ENCODE peak calls at places on chromosome 10, in six cellular contexts. One of them, this sample, is unnamed.

GRCh38 chr10:78386495-78386894 is 352.8 kb downstream of the RPS24 start:
- DNase-seq in endothelial cell: no peak
- DNase-seq in AG04449: no peak
- DNase-seq in left ventricle myocardium inferior: no peak
- DNase-seq in fibroblast of pulmonary artery: no peak
- DNase-seq in epithelial cell of esophagus: no peak
- DNase-seq in this sample: no peak

GRCh38 chr10:91520657-91521056 is 110.5 kb downstream of the HECTD2 start:
- DNase-seq in endothelial cell: no peak
- DNase-seq in AG04449: no peak
- DNase-seq in left ventricle myocardium inferior: no peak
- DNase-seq in fibroblast of pulmonary artery: peak; percentile 44
- DNase-seq in epithelial cell of esophagus: peak; percentile 25
- DNase-seq in this sample: no peak

GRCh38 chr10:11782793-11783557 is 40.2 kb upstream of the PROSER2 start:
- DNase-seq in endothelial cell: peak; percentile 24
- DNase-seq in AG04449: no peak
- DNase-seq in left ventricle myocardium inferior: no peak
- DNase-seq in fibroblast of pulmonary artery: peak; percentile 74
- DNase-seq in epithelial cell of esophagus: peak; percentile 77
- DNase-seq in this sample: no peak

GRCh38 chr10:112766636-112767035 is 183.4 kb upstream of the TCF7L2 start:
- DNase-seq in endothelial cell: no peak
- DNase-seq in AG04449: no peak
- DNase-seq in left ventricle myocardium inferior: no peak
- DNase-seq in fibroblast of pulmonary artery: no peak
- DNase-seq in epithelial cell of esophagus: peak; percentile 85
- DNase-seq in this sample: no peak

GRCh38 chr10:77756319-77757232 is 119.0 kb upstream of the KCNMA1 start:
- DNase-seq in endothelial cell: peak; percentile 57
- DNase-seq in AG04449: no peak
- DNase-seq in left ventricle myocardium inferior: no peak
- DNase-seq in fibroblast of pulmonary artery: peak; percentile 80
- DNase-seq in epithelial cell of esophagus: peak; percentile 73
- DNase-seq in this sample: no peak

GRCh38 chr10:130957423-130957822 is 354.1 kb downstream of the TCERG1L start:
- DNase-seq in endothelial cell: no peak
- DNase-seq in AG04449: no peak
- DNase-seq in left ventricle myocardium inferior: no peak
- DNase-seq in fibroblast of pulmonary artery: no peak
- DNase-seq in epithelial cell of esophagus: no peak
- DNase-seq in this sample: no peak

GRCh38 chr10:33106767-33107166 is 148.7 kb upstream of the ITGB1 start:
- DNase-seq in endothelial cell: no peak
- DNase-seq in AG04449: no peak
- DNase-seq in left ventricle myocardium inferior: no peak
- DNase-seq in fibroblast of pulmonary artery: no peak
- DNase-seq in epithelial cell of esophagus: no peak
- DNase-seq in this sample: no peak

GRCh38 chr10:113135025-113135424 is 185.0 kb downstream of the TCF7L2 start:
- DNase-seq in endothelial cell: no peak
- DNase-seq in AG04449: no peak
- DNase-seq in left ventricle myocardium inferior: no peak
- DNase-seq in fibroblast of pulmonary artery: no peak
- DNase-seq in epithelial cell of esophagus: no peak
- DNase-seq in this sample: no peak

GRCh38 chr10:23742807-23743206 is 303.9 kb downstream of the OTUD1 start:
- DNase-seq in endothelial cell: no peak
- DNase-seq in AG04449: no peak
- DNase-seq in left ventricle myocardium inferior: no peak
- DNase-seq in fibroblast of pulmonary artery: no peak
- DNase-seq in epithelial cell of esophagus: peak; percentile 1
- DNase-seq in this sample: no peak

GRCh38 chr10:122044045-122044661 is 55.2 kb downstream of the TACC2 start:
- DNase-seq in endothelial cell: no peak
- DNase-seq in AG04449: no peak
- DNase-seq in left ventricle myocardium inferior: no peak
- DNase-seq in fibroblast of pulmonary artery: no peak
- DNase-seq in epithelial cell of esophagus: no peak
- DNase-seq in this sample: no peak

GRCh38 chr10:99852481-99853213 is 70.2 kb downstream of the ABCC2 start:
- DNase-seq in endothelial cell: no peak
- DNase-seq in AG04449: no peak
- DNase-seq in left ventricle myocardium inferior: no peak
- DNase-seq in fibroblast of pulmonary artery: no peak
- DNase-seq in epithelial cell of esophagus: no peak
- DNase-seq in this sample: no peak

GRCh38 chr10:59654007-59654406 is 55.6 kb downstream of the SLC16A9 start:
- DNase-seq in endothelial cell: no peak
- DNase-seq in AG04449: no peak
- DNase-seq in left ventricle myocardium inferior: no peak
- DNase-seq in fibroblast of pulmonary artery: peak; percentile 18
- DNase-seq in epithelial cell of esophagus: no peak
- DNase-seq in this sample: no peak

GRCh38 chr10:50552308-50552707 is 71.4 kb downstream of the SGMS1 start:
- DNase-seq in endothelial cell: no peak
- DNase-seq in AG04449: peak; percentile 92
- DNase-seq in left ventricle myocardium inferior: no peak
- DNase-seq in fibroblast of pulmonary artery: peak; percentile 89
- DNase-seq in epithelial cell of esophagus: no peak
- DNase-seq in this sample: no peak

GRCh38 chr10:87661861-87662785 is 2.4 kb downstream of the PAPSS2 start:
- DNase-seq in endothelial cell: no peak
- DNase-seq in AG04449: no peak
- DNase-seq in left ventricle myocardium inferior: no peak
- DNase-seq in fibroblast of pulmonary artery: peak; percentile 51
- DNase-seq in epithelial cell of esophagus: no peak
- DNase-seq in this sample: no peak

GRCh38 chr10:52268790-52269189 is 45.3 kb upstream of the DKK1 start:
- DNase-seq in endothelial cell: no peak
- DNase-seq in AG04449: no peak
- DNase-seq in left ventricle myocardium inferior: no peak
- DNase-seq in fibroblast of pulmonary artery: no peak
- DNase-seq in epithelial cell of esophagus: peak; percentile 70
- DNase-seq in this sample: no peak

GRCh38 chr10:52265131-52265926 is 48.8 kb upstream of the DKK1 start:
- DNase-seq in endothelial cell: no peak
- DNase-seq in AG04449: no peak
- DNase-seq in left ventricle myocardium inferior: no peak
- DNase-seq in fibroblast of pulmonary artery: no peak
- DNase-seq in epithelial cell of esophagus: no peak
- DNase-seq in this sample: no peak

GRCh38 chr10:52261362-52261761 is 52.7 kb upstream of the DKK1 start:
- DNase-seq in endothelial cell: no peak
- DNase-seq in AG04449: no peak
- DNase-seq in left ventricle myocardium inferior: no peak
- DNase-seq in fibroblast of pulmonary artery: no peak
- DNase-seq in epithelial cell of esophagus: peak; percentile 76
- DNase-seq in this sample: no peak

DNA sequence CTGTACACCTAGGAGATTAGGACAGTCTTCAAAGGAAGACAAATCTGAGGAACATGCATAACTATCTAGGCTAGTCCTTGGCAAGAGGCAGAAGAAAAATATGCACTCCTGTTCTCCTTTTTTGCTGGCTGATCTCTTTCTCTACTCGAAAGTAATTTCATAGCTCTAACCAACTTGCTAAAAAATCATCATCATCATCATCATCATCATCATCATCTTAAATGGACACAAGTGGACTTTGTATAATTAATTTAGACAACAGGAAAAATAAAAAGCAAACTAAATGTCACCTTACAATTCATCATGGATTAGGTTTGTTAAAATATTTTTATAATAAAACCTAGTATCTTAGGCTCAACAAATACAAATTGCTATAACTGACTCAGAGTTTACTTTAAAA is 47.2 kb upstream of the DKK1 start:
- DNase-seq in endothelial cell: no peak
- DNase-seq in AG04449: no peak
- DNase-seq in left ventricle myocardium inferior: no peak
- DNase-seq in fibroblast of pulmonary artery: no peak
- DNase-seq in epithelial cell of esophagus: no peak
- DNase-seq in this sample: no peak
- TF ChIP-seq CTCF in endothelial cell: no peak
- TF ChIP-seq CTCF in AG04449: no peak
- TF ChIP-seq CTCF in left ventricle myocardium inferior: no peak
- TF ChIP-seq CTCF in fibroblast of pulmonary artery: no peak
- TF ChIP-seq CTCF in epithelial cell of esophagus: no peak
- TF ChIP-seq CTCF in this sample: no peak

GRCh38 chr10:287814-288213 is 152.6 kb downstream of the ZMYND11 start:
- DNase-seq in endothelial cell: peak; percentile 33
- DNase-seq in AG04449: no peak
- DNase-seq in left ventricle myocardium inferior: no peak
- DNase-seq in fibroblast of pulmonary artery: peak; percentile 7
- DNase-seq in epithelial cell of esophagus: no peak
- DNase-seq in this sample: no peak
- TF ChIP-seq CTCF in endothelial cell: peak; percentile 53
- TF ChIP-seq CTCF in AG04449: peak; percentile 14
- TF ChIP-seq CTCF in left ventricle myocardium inferior: peak; percentile 14
- TF ChIP-seq CTCF in fibroblast of pulmonary artery: peak; percentile 23
- TF ChIP-seq CTCF in epithelial cell of esophagus: peak; percentile 23
- TF ChIP-seq CTCF in this sample: no peak

GRCh38 chr10:119643306-119644214 is 7.6 kb upstream of the BAG3 start:
- DNase-seq in endothelial cell: no peak
- DNase-seq in AG04449: no peak
- DNase-seq in left ventricle myocardium inferior: no peak
- DNase-seq in fibroblast of pulmonary artery: no peak
- DNase-seq in epithelial cell of esophagus: no peak
- DNase-seq in this sample: no peak
- TF ChIP-seq CTCF in endothelial cell: no peak
- TF ChIP-seq CTCF in AG04449: peak; percentile 8
- TF ChIP-seq CTCF in left ventricle myocardium inferior: no peak
- TF ChIP-seq CTCF in fibroblast of pulmonary artery: no peak
- TF ChIP-seq CTCF in epithelial cell of esophagus: no peak
- TF ChIP-seq CTCF in this sample: no peak

GRCh38 chr10:69223028-69223342 is 2.9 kb downstream of the HKDC1 start:
- DNase-seq in endothelial cell: no peak
- DNase-seq in AG04449: no peak
- DNase-seq in left ventricle myocardium inferior: no peak
- DNase-seq in fibroblast of pulmonary artery: no peak
- DNase-seq in epithelial cell of esophagus: no peak
- DNase-seq in this sample: no peak

GRCh38 chr10:69226919-69227450 is 6.9 kb downstream of the HKDC1 start:
- DNase-seq in endothelial cell: no peak
- DNase-seq in AG04449: no peak
- DNase-seq in left ventricle myocardium inferior: no peak
- DNase-seq in fibroblast of pulmonary artery: no peak
- DNase-seq in epithelial cell of esophagus: no peak
- DNase-seq in this sample: no peak

GRCh38 chr10:69222157-69223027 is 2.3 kb downstream of the HKDC1 start:
- DNase-seq in endothelial cell: peak; percentile 31
- DNase-seq in AG04449: no peak
- DNase-seq in left ventricle myocardium inferior: no peak
- DNase-seq in fibroblast of pulmonary artery: peak; percentile 77
- DNase-seq in epithelial cell of esophagus: peak; percentile 94
- DNase-seq in this sample: peak; percentile 29

GRCh38 chr10:69225681-69226080 is 5.5 kb downstream of the HKDC1 start:
- DNase-seq in endothelial cell: no peak
- DNase-seq in AG04449: no peak
- DNase-seq in left ventricle myocardium inferior: no peak
- DNase-seq in fibroblast of pulmonary artery: no peak
- DNase-seq in epithelial cell of esophagus: no peak
- DNase-seq in this sample: no peak

DNA sequence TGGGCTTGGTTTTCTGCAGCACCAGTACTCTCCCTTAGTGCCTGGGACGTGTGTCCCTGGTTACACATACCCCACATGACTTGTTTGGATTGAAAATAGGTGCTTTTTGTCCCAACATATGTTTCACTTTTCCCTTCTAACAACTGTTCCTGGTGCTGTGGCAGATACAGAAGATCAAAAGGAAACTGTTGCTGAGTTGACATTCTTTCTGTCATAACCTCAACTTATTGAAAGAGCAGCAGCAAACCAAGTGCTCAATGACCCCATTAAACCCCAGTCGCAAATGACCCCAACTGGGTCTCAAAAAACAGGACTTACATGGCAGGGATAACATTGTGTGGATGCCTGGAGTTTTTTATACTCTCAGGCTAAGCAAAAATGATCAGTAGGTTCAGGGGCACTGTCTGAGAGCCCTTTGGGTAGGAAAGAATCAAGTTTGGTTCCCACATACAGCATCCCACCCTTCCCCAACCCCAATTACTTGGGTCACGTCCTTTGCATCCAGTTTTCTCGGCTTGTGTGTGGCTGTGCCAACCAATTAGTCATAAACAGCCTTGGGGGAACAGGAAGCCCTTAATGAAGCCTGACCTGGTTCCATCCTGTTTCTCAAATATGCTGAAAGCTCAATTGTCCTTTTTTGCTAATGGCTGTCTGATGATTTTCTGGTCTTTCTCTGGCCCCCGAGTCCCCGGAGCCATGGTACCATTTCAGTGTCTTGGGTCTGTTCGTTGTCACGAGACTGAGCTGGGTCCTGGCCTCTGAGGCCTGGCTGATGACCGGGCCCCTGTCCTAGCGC is 4.9 kb downstream of the HKDC1 start:
- DNase-seq in endothelial cell: no peak
- DNase-seq in AG04449: no peak
- DNase-seq in left ventricle myocardium inferior: no peak
- DNase-seq in fibroblast of pulmonary artery: no peak
- DNase-seq in epithelial cell of esophagus: peak; percentile 76
- DNase-seq in this sample: no peak
- TF ChIP-seq CTCF in endothelial cell: no peak
- TF ChIP-seq CTCF in AG04449: no peak
- TF ChIP-seq CTCF in left ventricle myocardium inferior: no peak
- TF ChIP-seq CTCF in fibroblast of pulmonary artery: no peak
- TF ChIP-seq CTCF in epithelial cell of esophagus: no peak
- TF ChIP-seq CTCF in this sample: no peak

DNA sequence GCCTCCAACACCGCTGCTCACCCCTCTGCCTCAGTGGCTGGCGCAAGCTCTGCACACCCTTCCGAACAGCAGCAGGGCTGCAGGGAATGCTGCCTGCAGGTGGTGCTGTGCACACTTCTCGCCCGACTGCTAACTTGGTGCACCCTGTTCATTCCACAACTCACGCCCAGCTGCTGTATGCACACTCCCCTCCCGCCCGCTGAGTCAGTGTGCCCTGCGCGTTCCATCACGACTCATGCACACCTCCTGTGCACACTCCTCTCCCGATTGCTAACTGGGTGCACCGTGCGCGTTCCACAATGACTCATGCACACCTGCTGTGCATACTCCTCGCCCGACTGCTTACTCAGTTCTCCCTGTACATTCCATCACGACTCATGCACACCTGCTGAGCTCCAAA is 21.5 kb downstream of the ADARB2 start:
- DNase-seq in endothelial cell: peak; percentile 39
- DNase-seq in AG04449: no peak
- DNase-seq in left ventricle myocardium inferior: no peak
- DNase-seq in fibroblast of pulmonary artery: no peak
- DNase-seq in epithelial cell of esophagus: peak; percentile 10
- DNase-seq in this sample: no peak
- TF ChIP-seq CTCF in endothelial cell: peak; percentile 49
- TF ChIP-seq CTCF in AG04449: no peak
- TF ChIP-seq CTCF in left ventricle myocardium inferior: peak; percentile 1
- TF ChIP-seq CTCF in fibroblast of pulmonary artery: no peak
- TF ChIP-seq CTCF in epithelial cell of esophagus: no peak
- TF ChIP-seq CTCF in this sample: no peak

This sample was measured in activated B cell treated with CpG ODN at 0.5 μM for 24 hours.